ENCODE peak calls at places on chromosomes 6 and 20, in five cellular contexts. U is OCI-LY7, X is brain microvascular endothelial cell, F is H9, Y is GM23338. W is an unnamed sample.

GRCh38 chr20:48787861-48788375 is 39.9 kb downstream of the PREX1 start:
- DNase-seq in U (peak; percentile 32), X (peak; percentile 65), F (no peak), Y (no peak), W (no peak)

GRCh38 chr6:20202070-20202658 is 10.1 kb downstream of the MBOAT1 start:
- DNase-seq in U (no peak), X (no peak), F (no peak), Y (no peak), W (no peak)

GRCh38 chr20:47314647-47315338 is 41.7 kb downstream of the ZMYND8 start:
- DNase-seq in U (no peak), X (no peak), F (no peak), Y (no peak), W (no peak)

GRCh38 chr20:25389858-25390537 is 637 bp downstream of the ABHD12 start:
- DNase-seq in U (no peak), X (no peak), F (peak; percentile 54), Y (peak; percentile 61), W (peak; percentile 41)

GRCh38 chr20:10686356-10687169 is 12.8 kb upstream of the JAG1 start:
- DNase-seq in U (no peak), X (no peak), F (no peak), Y (no peak), W (no peak)

GRCh38 chr6:35385457-35386202 is 43.3 kb downstream of the PPARD start:
- DNase-seq in U (no peak), X (no peak), F (no peak), Y (no peak), W (no peak)

GRCh38 chr20:36066777-36067176 is 87.8 kb upstream of the EPB41L1 start:
- DNase-seq in U (no peak), X (no peak), F (no peak), Y (no peak), W (peak; percentile 33)

GRCh38 chr6:95742895-95743294 is 165.6 kb downstream of the MANEA start:
- DNase-seq in U (no peak), X (no peak), F (no peak), Y (no peak), W (no peak)

GRCh38 chr20:61733891-61734732 is 331.6 kb downstream of the TAF4 start:
- DNase-seq in U (no peak), X (no peak), F (no peak), Y (no peak), W (no peak)

GRCh38 chr6:166006593-166007301 is 160.9 kb downstream of the TBXT start:
- DNase-seq in U (no peak), X (peak; percentile 64), F (no peak), Y (peak; percentile 37), W (no peak)

GRCh38 chr6:166556871-166557322 is 29.6 kb downstream of the RAMACL start:
- DNase-seq in U (no peak), X (peak; percentile 47), F (no peak), Y (peak; percentile 48), W (peak; percentile 95)

GRCh38 chr20:41599699-41600104 is 18.5 kb downstream of the CHD6 start:
- DNase-seq in U (peak; percentile 31), X (no peak), F (no peak), Y (no peak), W (no peak)

GRCh38 chr6:290111-290932 is 2.0 kb upstream of the DUSP22 start:
- DNase-seq in U (peak; percentile 56), X (no peak), F (no peak), Y (no peak), W (no peak)

GRCh38 chr6:114862809-114863208 is 520.0 kb upstream of the HS3ST5 start:
- DNase-seq in U (no peak), X (no peak), F (no peak), Y (no peak), W (no peak)

GRCh38 chr6:36442083-36442670 is 477 bp downstream of the PXT1 start:
- DNase-seq in U (peak; percentile 12), X (no peak), F (no peak), Y (no peak), W (no peak)

GRCh38 chr6:15244605-15245360 is 1.1 kb upstream of the JARID2 start:
- DNase-seq in U (peak; percentile 74), X (no peak), F (peak; percentile 74), Y (peak; percentile 81), W (peak; percentile 80)

GRCh38 chr6:126947070-126947469 is 171.4 kb upstream of the RSPO3 start:
- DNase-seq in U (no peak), X (no peak), F (no peak), Y (no peak), W (no peak)

GRCh38 chr6:49202923-49203322 is 260.1 kb downstream of the MMUT start:
- DNase-seq in U (no peak), X (no peak), F (no peak), Y (no peak), W (no peak)

GRCh38 chr20:11671015-11671511 is 246.6 kb upstream of the BTBD3 start:
- DNase-seq in U (no peak), X (no peak), F (no peak), Y (no peak), W (no peak)

GRCh38 chr20:48165401-48165685 is 380.1 kb upstream of the SULF2 start:
- DNase-seq in U (no peak), X (no peak), F (no peak), Y (no peak), W (no peak)

GRCh38 chr20:17421493-17421892 is 109.7 kb downstream of the BFSP1 start:
- DNase-seq in U (no peak), X (peak; percentile 20), F (no peak), Y (no peak), W (no peak)

GRCh38 chr6:1993049-1993448 is 252.4 kb downstream of the GMDS start:
- DNase-seq in U (no peak), X (peak; percentile 7), F (no peak), Y (no peak), W (no peak)

DNA sequence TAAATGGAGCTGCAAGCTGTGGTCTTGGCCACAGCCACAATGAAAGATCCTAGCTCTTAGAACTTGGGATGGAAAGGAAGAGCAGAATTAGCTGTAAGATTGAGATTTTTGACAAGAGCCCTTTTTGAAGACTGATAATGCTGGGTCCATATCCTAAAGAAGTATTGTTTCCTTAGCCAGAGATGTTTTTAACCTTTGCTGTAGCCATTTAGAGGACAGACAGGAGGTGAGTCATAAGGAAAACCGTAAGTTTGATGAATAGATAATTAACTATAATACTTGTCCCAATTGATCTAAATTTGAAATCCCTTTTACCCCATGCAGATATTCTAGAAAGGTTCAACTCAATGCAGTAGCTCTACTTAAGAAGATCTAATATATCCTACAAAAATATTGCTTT is 213.7 kb downstream of the HTR1B start:
- DNase-seq in U (no peak), X (no peak), F (no peak), Y (no peak), W (no peak)
- H3K27ac ChIP-seq in U (no peak overlapping the region), X (no peak overlapping the region), F (no peak overlapping the region), Y (no peak overlapping the region), W (no peak overlapping the region)

GRCh38 chr6:34223964-34224940 is 12.4 kb upstream of the HMGA1 start:
- DNase-seq in U (peak; percentile 91), X (peak; percentile 90), F (peak; percentile 91), Y (peak; percentile 94), W (peak; percentile 95)

GRCh38 chr6:34226066-34226465 is 10.6 kb upstream of the HMGA1 start:
- DNase-seq in U (no peak), X (no peak), F (no peak), Y (no peak), W (no peak)

GRCh38 chr6:34225551-34225950 is 11.1 kb upstream of the HMGA1 start:
- DNase-seq in U (no peak), X (no peak), F (no peak), Y (no peak), W (no peak)

GRCh38 chr6:34226731-34227586 is 9.7 kb upstream of the HMGA1 start:
- DNase-seq in U (peak; percentile 47), X (no peak), F (peak; percentile 82), Y (peak; percentile 89), W (no peak)

DNA sequence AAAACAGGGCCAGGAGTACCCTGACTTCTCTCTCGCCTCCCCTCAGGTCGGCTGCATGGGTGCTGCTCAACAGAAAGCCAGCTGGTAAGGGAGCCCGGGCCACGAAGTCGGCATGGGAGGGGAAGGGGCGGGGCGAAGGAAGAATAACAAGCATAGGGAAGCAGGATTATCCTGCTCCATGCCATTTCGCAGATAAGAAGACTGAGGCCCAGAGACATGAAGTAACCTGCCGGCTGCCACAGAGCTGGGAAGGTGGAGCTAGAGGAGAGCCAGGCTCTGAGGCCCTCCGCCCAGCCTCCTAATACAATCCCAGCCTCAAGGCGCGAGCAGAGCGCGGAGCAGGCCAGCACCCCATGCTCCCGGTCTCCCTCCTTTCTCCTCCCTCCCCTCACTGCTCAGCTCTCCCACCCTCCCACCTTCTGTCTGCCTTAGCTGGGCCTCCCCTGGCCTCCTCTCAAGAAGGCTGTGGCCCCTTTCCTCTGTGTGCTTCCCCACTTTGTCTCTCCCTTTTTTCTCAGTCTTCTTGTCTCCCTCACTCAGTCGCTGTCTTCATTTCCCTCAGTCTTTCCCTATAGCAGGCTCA is 13.2 kb upstream of the HMGA1 start:
- DNase-seq in U (no peak), X (no peak), F (no peak), Y (peak; percentile 76), W (no peak)
- H3K27ac ChIP-seq in U (no peak overlapping the region), X (peak overlapping the region; percentile 45), F (peak overlapping the region; percentile 12), Y (peak overlapping the region; percentile 97), W (peak overlapping the region; percentile 97)

DNA sequence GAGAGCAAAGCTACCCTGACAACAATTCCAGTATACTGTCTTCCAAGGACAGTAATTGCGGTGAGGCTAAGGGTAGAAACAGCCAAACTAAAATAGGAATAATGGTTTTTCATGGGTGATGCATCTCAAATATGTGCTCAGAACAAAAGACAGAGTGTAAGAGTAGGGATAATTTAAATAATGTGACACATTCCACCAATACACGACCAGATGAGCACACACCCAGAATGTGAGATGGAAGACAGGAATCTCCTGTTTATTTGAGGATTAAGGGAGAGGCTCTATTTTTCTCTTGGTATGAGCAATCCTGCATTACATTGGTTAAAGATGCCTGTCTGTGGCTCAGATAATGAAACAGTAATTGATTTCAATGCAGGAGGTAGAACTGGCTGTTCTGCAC is 292.9 kb upstream of the ZFP64 start:
- DNase-seq in U (no peak), X (no peak), F (no peak), Y (no peak), W (no peak)
- H3K27ac ChIP-seq in U (no peak overlapping the region), X (no peak overlapping the region), F (no peak overlapping the region), Y (no peak overlapping the region), W (no peak overlapping the region)

GRCh38 chr20:54132612-54133433 is 41.0 kb downstream of the CYP24A1 start:
- DNase-seq in U (no peak), X (peak; percentile 96), F (peak; percentile 40), Y (peak; percentile 76), W (no peak)
- H3K27ac ChIP-seq in U (no peak overlapping the region), X (peak overlapping the region; percentile 87), F (no peak overlapping the region), Y (no peak overlapping the region), W (no peak overlapping the region)

GRCh38 chr6:17968876-17969275 is 18.6 kb downstream of the KIF13A start:
- DNase-seq in U (no peak), X (no peak), F (no peak), Y (no peak), W (no peak)

GRCh38 chr6:17965397-17965796 is 22.0 kb downstream of the KIF13A start:
- DNase-seq in U (no peak), X (no peak), F (no peak), Y (no peak), W (no peak)

GRCh38 chr6:17966451-17966850 is 21.0 kb downstream of the KIF13A start:
- DNase-seq in U (no peak), X (no peak), F (no peak), Y (no peak), W (no peak)

GRCh38 chr6:17968081-17968518 is 19.3 kb downstream of the KIF13A start:
- DNase-seq in U (no peak), X (no peak), F (no peak), Y (no peak), W (no peak)

GRCh38 chr6:17967668-17968067 is 19.8 kb downstream of the KIF13A start:
- DNase-seq in U (no peak), X (no peak), F (no peak), Y (no peak), W (no peak)
- H3K27ac ChIP-seq in U (no peak overlapping the region), X (no peak overlapping the region), F (no peak overlapping the region), Y (no peak overlapping the region), W (no peak overlapping the region)

W was measured in stomach.